ENCODE peak calls at places on chromosomes 13 and 19, in nine cellular contexts. M is endothelial cell of umbilical vein, Z is uterus, S is tibial nerve, V is adrenal gland, R is body of pancreas, P is suprapubic skin, A is lower leg skin, W is NB4. H is an unnamed sample.

GRCh38 chr19:4889034-4889825 is 13.5 kb downstream of the ARRDC5 start:
- DNase-seq in P (no peak), A (no peak), R (no peak), M (no peak), S (no peak), W (no peak), Z (no peak), V (no peak), H (no peak)

GRCh38 chr19:9848060-9848459 is 12.9 kb downstream of the PIN1 start:
- DNase-seq in S (no peak), V (no peak), R (no peak), Z (no peak), A (no peak), M (no peak), P (no peak), W (peak), H (no peak)

GRCh38 chr19:1862424-1863307 is 713 bp downstream of the KLF16 start:
- DNase-seq in S (no peak), A (peak), P (peak), R (no peak), V (no peak), W (peak), M (no peak), Z (no peak), H (peak)

GRCh38 chr19:41646589-41647204 is 19.8 kb upstream of the CEACAM4 start:
- DNase-seq in S (no peak), A (no peak), V (no peak), M (no peak), Z (no peak), W (peak), R (peak), P (no peak), H (peak)

GRCh38 chr13:28528848-28529247 is 33.9 kb upstream of the FLT1 start:
- DNase-seq in V (no peak), M (peak), R (no peak), A (no peak), W (no peak), Z (no peak), P (no peak), S (no peak), H (no peak)

GRCh38 chr13:48110132-48110868 is 15.4 kb upstream of the MED4 start:
- DNase-seq in W (no peak), R (no peak), M (peak), Z (no peak), V (no peak), P (no peak), A (no peak), S (no peak), H (no peak)

GRCh38 chr13:101554420-101555125 is 102.1 kb downstream of the ITGBL1 start:
- DNase-seq in M (no peak), W (no peak), R (no peak), S (no peak), A (no peak), Z (no peak), P (no peak), V (no peak), H (peak)

GRCh38 chr19:49489601-49490167 is 2.3 kb downstream of the RPL13A start:
- DNase-seq in A (no peak), S (no peak), Z (no peak), W (no peak), M (no peak), V (peak), P (no peak), R (no peak), H (no peak)

GRCh38 chr19:49556412-49557398 is 23.7 kb downstream of the NOSIP start:
- DNase-seq in A (no peak), S (no peak), Z (no peak), V (peak), R (peak), W (no peak), P (no peak), M (no peak), H (no peak)

GRCh38 chr19:39506944-39507714 is 7.8 kb upstream of the SELENOV start:
- DNase-seq in M (peak), V (no peak), P (no peak), S (no peak), R (no peak), W (no peak), A (no peak), Z (no peak), H (peak)

GRCh38 chr13:62997038-62997619 is 1581.5 kb upstream of the PCDH20 start:
- DNase-seq in V (no peak), Z (no peak), A (no peak), M (no peak), R (no peak), W (no peak), P (no peak), S (no peak), H (no peak)

GRCh38 chr19:30046522-30046921 is 104.5 kb downstream of the URI1 start:
- DNase-seq in Z (no peak), V (no peak), W (peak), P (no peak), R (no peak), S (no peak), A (no peak), M (no peak), H (no peak)

GRCh38 chr13:42494157-42494556 is 79.8 kb upstream of the TNFSF11 start:
- DNase-seq in M (peak), P (no peak), A (no peak), Z (no peak), W (no peak), S (no peak), R (no peak), V (no peak), H (no peak)

GRCh38 chr13:30744686-30745085 is 9.3 kb downstream of the ALOX5AP start:
- DNase-seq in Z (no peak), A (no peak), S (no peak), R (no peak), V (no peak), W (no peak), P (no peak), M (no peak), H (no peak)

GRCh38 chr13:108195146-108195545 is 20.2 kb downstream of the LIG4 start:
- DNase-seq in W (no peak), R (no peak), M (no peak), Z (no peak), A (no peak), S (no peak), P (no peak), V (no peak), H (no peak)

GRCh38 chr13:86052141-86052540 is 252.9 kb upstream of the SLITRK6 start:
- DNase-seq in W (no peak), S (no peak), V (no peak), R (no peak), Z (no peak), M (no peak), A (no peak), P (no peak), H (no peak)

GRCh38 chr13:19658831-19659230 is 25.4 kb downstream of the MPHOSPH8 start:
- DNase-seq in W (no peak), S (no peak), R (no peak), V (no peak), P (no peak), A (no peak), M (no peak), Z (no peak), H (no peak)

GRCh38 chr19:34475026-34475974 is 6.3 kb upstream of the WTIP start:
- DNase-seq in S (no peak), A (peak), W (peak), M (peak), R (no peak), P (no peak), Z (no peak), V (no peak), H (no peak)

GRCh38 chr19:42121666-42122069 is 10.6 kb downstream of the POU2F2 start:
- DNase-seq in R (peak), P (no peak), S (no peak), V (peak), W (peak), M (peak), Z (peak), A (peak), H (no peak)

GRCh38 chr19:44903602-44904425 is 1.8 kb upstream of the APOE start:
- DNase-seq in S (peak), R (peak), V (peak), W (peak), A (peak), Z (peak), M (peak), P (no peak), H (peak)

GRCh38 chr13:59625121-59625520 is 538.6 kb downstream of the DIAPH3 start:
- DNase-seq in W (no peak), S (no peak), R (no peak), Z (no peak), V (no peak), P (no peak), A (no peak), M (no peak), H (no peak)

GRCh38 chr19:22882797-22883196 is 50.7 kb downstream of the ZNF723 start:
- DNase-seq in Z (no peak), W (peak), S (no peak), V (no peak), A (no peak), R (no peak), M (peak), P (no peak), H (peak)

GRCh38 chr19:16834747-16835146 is 5.5 kb downstream of the SIN3B start:
- DNase-seq in M (no peak), Z (no peak), P (no peak), V (no peak), R (no peak), W (no peak), S (no peak), A (no peak), H (no peak)

GRCh38 chr13:109747524-109747923 is 38.9 kb downstream of the IRS2 start:
- DNase-seq in V (no peak), W (peak), S (no peak), Z (no peak), A (no peak), P (no peak), M (no peak), R (no peak), H (no peak)

GRCh38 chr13:97107815-97108534 is 113.7 kb upstream of the OXGR1 start:
- DNase-seq in R (no peak), Z (no peak), W (no peak), M (no peak), P (no peak), S (no peak), V (no peak), A (no peak), H (no peak)

GRCh38 chr13:46166221-46166584 is 15.8 kb downstream of the LCP1 start:
- DNase-seq in R (no peak), M (no peak), A (no peak), V (no peak), S (no peak), Z (no peak), W (no peak), P (no peak), H (no peak)

GRCh38 chr13:109651854-109652253 is 134.5 kb downstream of the IRS2 start:
- DNase-seq in W (peak), Z (no peak), R (peak), M (no peak), A (no peak), V (no peak), P (no peak), S (no peak), H (no peak)

GRCh38 chr19:53908106-53908932 is 759 bp upstream of the CACNG7 start:
- DNase-seq in R (peak), A (no peak), V (no peak), W (peak), Z (no peak), S (no peak), P (no peak), M (peak), H (no peak)

GRCh38 chr19:575527-576506 is 3.4 kb downstream of the BSG start:
- DNase-seq in M (peak), S (no peak), Z (peak), A (no peak), P (peak), V (peak), R (peak), W (peak), H (peak)

GRCh38 chr19:41928221-41928683 is at the start of gene ERFL:
- DNase-seq in S (no peak), V (no peak), M (no peak), P (no peak), W (peak), A (no peak), Z (no peak), R (no peak), H (no peak)

GRCh38 chr13:41708648-41709175 is 251.4 kb downstream of the RGCC start:
- DNase-seq in V (no peak), A (no peak), Z (no peak), P (peak), W (no peak), R (peak), M (no peak), S (no peak), H (no peak)

GRCh38 chr13:41313117-41313516 is 2.0 kb downstream of the NAA16 start:
- DNase-seq in W (no peak), Z (no peak), M (no peak), S (no peak), R (no peak), V (no peak), A (no peak), P (no peak), H (no peak)

GRCh38 chr19:5045956-5046338 is 77.0 kb downstream of the KDM4B start:
- DNase-seq in R (no peak), Z (no peak), M (no peak), S (no peak), V (no peak), A (no peak), P (no peak), W (no peak), H (no peak)

GRCh38 chr19:5563941-5564612 is 3.7 kb downstream of the TINCR start:
- DNase-seq in M (no peak), P (no peak), S (no peak), V (no peak), Z (no peak), W (peak), A (no peak), R (no peak), H (no peak)

GRCh38 chr19:4932711-4933110 is 23.4 kb downstream of the UHRF1 start:
- DNase-seq in A (no peak), R (no peak), V (no peak), P (no peak), M (no peak), Z (no peak), W (no peak), S (no peak), H (no peak)

GRCh38 chr19:45876411-45877197 is 9.3 kb downstream of the IRF2BP1 start:
- DNase-seq in S (no peak), P (no peak), A (no peak), M (peak), W (peak), R (peak), Z (no peak), V (no peak), H (no peak)

GRCh38 chr19:57192064-57192395 is 730 bp downstream of the ZNF264 start:
- DNase-seq in R (no peak), V (no peak), Z (no peak), P (no peak), W (no peak), S (no peak), A (no peak), M (no peak), H (peak)

DNA sequence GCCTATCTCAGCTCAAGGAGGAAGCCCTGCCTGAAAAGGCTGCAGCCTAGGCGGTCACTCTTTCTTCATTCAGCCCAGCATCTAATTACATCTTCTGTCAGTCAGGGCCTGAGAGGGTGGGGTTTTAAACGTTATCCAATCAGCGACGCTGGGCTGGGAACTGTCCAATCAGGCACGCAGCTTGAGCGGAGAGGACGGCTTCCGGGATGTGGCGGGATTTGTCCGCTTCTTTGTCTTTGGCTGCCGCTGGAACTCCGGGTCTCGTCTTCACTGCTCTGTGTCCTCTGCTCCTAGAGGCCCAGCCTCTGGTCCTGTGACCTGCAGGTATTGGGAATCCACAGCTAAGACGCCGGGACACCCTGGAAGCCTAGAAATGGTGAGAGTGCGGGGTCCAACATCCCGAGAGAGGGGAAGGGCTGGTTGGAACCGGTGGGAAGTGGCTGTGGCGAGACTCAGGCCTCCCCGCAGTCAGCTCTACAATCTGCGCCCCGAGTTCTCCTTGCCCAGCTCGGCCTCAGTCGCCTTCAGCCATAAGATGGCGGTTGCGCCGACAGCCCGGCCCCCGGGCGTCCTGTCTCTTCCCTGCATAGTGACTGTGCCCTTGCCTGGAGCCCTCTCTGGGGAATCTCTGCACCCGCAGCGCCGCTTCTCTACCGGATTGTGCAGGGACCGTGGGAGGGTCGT is at the start of gene ZNF738:
- DNase-seq in V (peak), M (peak), R (peak), P (peak), A (peak), S (peak), W (peak), Z (peak), H (peak)
- TF ChIP-seq POLR2A in V (peak), M (peak), R (peak), P (peak), A (no peak), S (no peak), W (peak), Z (peak), H (peak)

GRCh38 chr19:35612559-35613321 is at the start of gene HAUS5:
- DNase-seq in V (peak), A (peak), W (peak), P (peak), R (peak), Z (peak), S (peak), M (peak), H (peak)
- TF ChIP-seq POLR2A in V (peak), A (no peak), W (peak), P (peak), R (peak), Z (no peak), S (no peak), M (peak), H (peak)

GRCh38 chr19:14053500-14053899 is 8.4 kb downstream of the PALM3 start:
- DNase-seq in W (no peak), M (no peak), R (no peak), V (no peak), Z (no peak), A (no peak), P (no peak), S (no peak), H (no peak)
- TF ChIP-seq POLR2A in W (no peak), M (no peak), R (no peak), V (no peak), Z (no peak), A (no peak), P (no peak), S (no peak), H (no peak)

DNA sequence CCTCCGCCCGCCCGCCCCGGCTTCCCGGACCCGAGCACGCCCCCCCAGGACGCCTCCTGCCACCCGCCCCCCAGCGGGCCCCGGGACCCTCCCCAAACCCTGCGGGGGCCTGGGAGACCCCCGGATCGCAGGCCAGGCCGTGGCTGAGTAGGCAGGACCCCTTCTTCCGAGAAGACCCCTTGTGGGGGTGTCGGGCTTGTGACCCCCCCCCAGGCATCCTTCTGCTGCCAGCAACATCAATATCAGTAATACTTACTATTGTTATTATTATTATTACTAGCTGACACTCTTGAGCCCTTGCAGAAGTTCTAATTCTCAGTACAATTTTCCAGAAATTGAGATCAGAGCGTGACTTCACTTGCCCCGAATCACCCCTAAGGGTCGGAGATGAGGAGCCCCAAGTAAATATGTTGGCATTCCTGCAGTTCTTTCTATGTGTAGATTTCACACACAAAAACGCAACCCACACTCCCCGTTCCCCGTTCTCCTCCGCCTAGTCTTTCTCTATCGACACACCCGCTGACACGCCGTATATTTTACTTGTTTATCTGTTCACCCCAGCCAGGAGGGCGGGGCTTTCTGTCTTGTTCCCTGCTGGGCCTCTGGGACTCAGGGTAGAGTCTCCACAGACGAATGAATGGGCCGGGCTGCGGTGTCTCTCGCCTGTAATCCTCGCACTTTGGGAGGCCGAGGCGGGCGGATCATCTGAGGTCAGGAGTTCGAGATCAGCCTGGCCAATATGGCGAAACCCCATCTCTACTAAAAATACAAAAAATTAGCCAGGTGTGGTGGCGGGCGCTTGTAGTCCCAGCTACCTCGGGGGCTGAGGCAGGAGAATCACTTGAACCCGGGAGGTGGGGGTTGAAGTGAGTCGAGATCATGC is 14.7 kb downstream of the TLE5 start:
- DNase-seq in P (peak), W (peak), R (peak), S (peak), A (peak), Z (peak), V (peak), M (peak), H (peak)
- TF ChIP-seq POLR2A in P (peak), W (no peak), R (peak), S (no peak), A (no peak), Z (peak), V (peak), M (no peak), H (peak)

GRCh38 chr19:11887618-11888531 is at the start of gene ZNF69:
- DNase-seq in S (peak), P (peak), M (peak), A (peak), R (peak), Z (peak), V (peak), W (no peak), H (peak)
- TF ChIP-seq POLR2A in S (no peak), P (no peak), M (no peak), A (no peak), R (peak), Z (no peak), V (peak), W (no peak), H (peak)

DNA sequence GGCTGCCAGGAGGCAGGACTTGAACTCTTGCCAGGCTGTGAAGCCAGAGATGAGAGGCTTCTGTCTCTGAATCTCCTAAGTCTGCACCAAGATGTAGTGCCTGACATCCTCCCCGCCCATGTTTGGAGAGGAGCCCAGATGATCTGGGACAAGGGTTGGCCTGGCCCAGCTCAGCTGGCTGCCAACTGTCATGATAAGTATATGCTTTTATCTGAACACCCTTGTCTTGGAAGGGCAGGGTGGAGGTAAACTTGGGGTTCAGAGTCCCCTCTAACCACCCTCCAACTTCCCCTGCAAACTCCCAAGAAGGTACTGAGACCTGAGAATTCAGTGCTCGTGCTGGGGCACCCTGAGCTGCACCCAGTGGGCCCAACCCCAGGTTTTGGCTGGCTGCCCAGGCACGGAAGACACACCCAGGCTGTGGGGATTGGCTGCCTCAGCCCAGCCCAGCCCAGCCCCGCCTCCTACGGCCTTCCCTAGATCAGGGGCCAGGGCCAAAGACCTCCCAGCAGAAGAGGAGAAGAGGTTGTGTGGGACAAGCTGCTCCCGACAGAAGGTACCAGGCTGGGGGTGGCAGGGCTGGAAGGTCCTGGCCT is at the start of gene CYP4F12:
- DNase-seq in R (peak), M (no peak), A (peak), V (peak), S (peak), W (peak), P (peak), Z (peak), H (peak)
- TF ChIP-seq POLR2A in R (no peak), M (no peak), A (no peak), V (no peak), S (no peak), W (no peak), P (no peak), Z (no peak), H (no peak)